ENCODE peak calls at places on chromosomes 12 and 14, in six cellular contexts. U is esophagus squamous epithelium, K is small intestine, T is A549, Y is testis, V is psoas muscle. G is an unnamed sample. For H3K4me1, the result is how much of the 10 kb centered on the place peaks cover.

GRCh38 chr12:13102481-13103195 is 829 bp downstream of the GSG1 start:
- DNase-seq in U (no peak), K (no peak), T (no peak), Y (no peak), V (no peak), G (no peak)

GRCh38 chr14:105710119-105711057 is 184.0 kb downstream of the TMEM121 start:
- DNase-seq in U (no peak), K (no peak), T (no peak), Y (no peak), V (peak), G (no peak)

GRCh38 chr12:94427520-94428381 is 31.9 kb downstream of the CEP83 start:
- DNase-seq in U (no peak), K (no peak), T (no peak), Y (peak), V (peak), G (no peak)

GRCh38 chr14:64673748-64674147 is 30.5 kb upstream of the PLEKHG3 start:
- DNase-seq in U (no peak), K (no peak), T (no peak), Y (no peak), V (no peak), G (no peak)

GRCh38 chr12:89346741-89347324 is 5.5 kb downstream of the DUSP6 start:
- DNase-seq in U (no peak), K (peak), T (no peak), Y (no peak), V (no peak), G (peak)

GRCh38 chr12:7175493-7175892 is 14.0 kb upstream of the PEX5 start:
- DNase-seq in U (no peak), K (no peak), T (no peak), Y (no peak), V (no peak), G (no peak)

GRCh38 chr12:132904718-132905328 is 17.4 kb upstream of the CHFR start:
- DNase-seq in U (no peak), K (peak), T (no peak), Y (peak), V (peak), G (peak)

GRCh38 chr12:47079894-47080724 is at the start of gene AMIGO2:
- DNase-seq in U (no peak), K (peak), T (peak), Y (peak), V (peak), G (peak)

GRCh38 chr14:60514378-60515243 is 5.7 kb downstream of the SIX6 start:
- DNase-seq in U (no peak), K (no peak), T (peak), Y (peak), V (peak), G (no peak)

GRCh38 chr14:75515631-75515999 is 6.7 kb upstream of the BATF start:
- DNase-seq in U (no peak), K (no peak), T (no peak), Y (no peak), V (no peak), G (no peak)

GRCh38 chr12:13727707-13728147 is 253.7 kb downstream of the GRIN2B start:
- DNase-seq in U (no peak), K (no peak), T (no peak), Y (no peak), V (no peak), G (no peak)

GRCh38 chr12:93153321-93153720 is 224.2 kb upstream of the EEA1 start:
- DNase-seq in U (no peak), K (no peak), T (no peak), Y (no peak), V (no peak), G (no peak)

GRCh38 chr14:93317836-93318807 is 14.7 kb downstream of the BTBD7 start:
- DNase-seq in U (no peak), K (peak), T (peak), Y (no peak), V (no peak), G (no peak)

GRCh38 chr14:30331030-30331429 is 227.9 kb upstream of the G2E3 start:
- DNase-seq in U (no peak), K (no peak), T (no peak), Y (no peak), V (no peak), G (no peak)

GRCh38 chr14:95649230-95649629 is 37.0 kb upstream of the TCL1B start:
- DNase-seq in U (no peak), K (no peak), T (no peak), Y (no peak), V (no peak), G (no peak)

GRCh38 chr14:89227490-89227834 is 189.6 kb downstream of the FOXN3 start:
- DNase-seq in U (no peak), K (no peak), T (no peak), Y (no peak), V (no peak), G (no peak)

GRCh38 chr12:90262261-90262660 is 553.6 kb upstream of the ATP2B1 start:
- DNase-seq in U (no peak), K (no peak), T (no peak), Y (no peak), V (no peak), G (no peak)

GRCh38 chr14:90850487-90850886 is 34.3 kb upstream of the TTC7B start:
- DNase-seq in U (no peak), K (no peak), T (no peak), Y (no peak), V (no peak), G (no peak)

GRCh38 chr12:92462049-92462448 is 240.7 kb upstream of the PLEKHG7 start:
- DNase-seq in U (no peak), K (peak), T (no peak), Y (no peak), V (no peak), G (peak)

GRCh38 chr12:57590892-57591566 is at the start of gene PIP4K2C:
- DNase-seq in U (no peak), K (peak), T (peak), Y (peak), V (peak), G (peak)

GRCh38 chr14:20630340-20631022 is 11.0 kb downstream of the OR6S1 start:
- DNase-seq in U (no peak), K (peak), T (peak), Y (no peak), V (no peak), G (peak)

GRCh38 chr12:45050751-45051489 is at the start of gene DBX2:
- DNase-seq in U (no peak), K (no peak), T (no peak), Y (peak), V (peak), G (no peak)

GRCh38 chr12:120132863-120133385 is 16.4 kb upstream of the RAB35 start:
- DNase-seq in U (no peak), K (no peak), T (no peak), Y (no peak), V (no peak), G (peak)

GRCh38 chr14:89138846-89139245 is 278.2 kb downstream of the FOXN3 start:
- DNase-seq in U (no peak), K (no peak), T (no peak), Y (no peak), V (no peak), G (no peak)

GRCh38 chr12:62259993-62260732 is at the start of gene USP15:
- DNase-seq in U (peak), K (peak), T (peak), Y (peak), V (peak), G (peak)
- H3K4me1 ChIP-seq in U (under half), K (under half), T (under half), Y (under half), V (under half), G (under half)

DNA sequence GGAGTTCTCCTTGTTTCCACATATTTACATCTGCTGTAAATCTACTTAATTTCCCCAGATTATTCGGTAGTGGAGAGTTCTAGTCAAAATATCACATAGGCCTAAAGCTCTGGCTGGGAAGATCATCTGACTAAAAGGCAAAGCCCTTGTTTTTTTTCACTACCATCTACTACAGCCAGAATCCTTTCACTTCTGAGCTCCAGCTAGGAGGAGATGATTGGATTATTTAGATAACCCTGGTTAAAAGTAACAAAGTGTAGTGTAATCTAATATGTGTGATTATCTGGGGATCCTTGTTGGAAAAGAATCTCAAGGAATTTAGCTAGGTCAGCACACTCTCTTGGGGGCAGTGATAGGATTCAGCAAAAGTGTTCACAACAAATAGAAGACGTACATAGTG is 125.4 kb downstream of the DYRK2 start:
- DNase-seq in U (no peak), K (no peak), T (no peak), Y (no peak), V (no peak), G (no peak)
- H3K4me3 ChIP-seq in U (no peak), K (no peak), T (no peak), Y (no peak), V (no peak), G (no peak)

GRCh38 chr14:55102141-55102547 is 26.9 kb upstream of the LGALS3 start:
- DNase-seq in U (peak), K (peak), T (peak), Y (peak), V (peak), G (peak)

GRCh38 chr14:55104051-55104954 is 24.7 kb upstream of the LGALS3 start:
- DNase-seq in U (no peak), K (no peak), T (no peak), Y (no peak), V (no peak), G (peak)

GRCh38 chr14:55099741-55100140 is 29.3 kb upstream of the LGALS3 start:
- DNase-seq in U (no peak), K (no peak), T (no peak), Y (no peak), V (no peak), G (peak)

GRCh38 chr14:55103005-55103640 is 25.9 kb upstream of the LGALS3 start:
- DNase-seq in U (peak), K (peak), T (peak), Y (peak), V (peak), G (peak)

DNA sequence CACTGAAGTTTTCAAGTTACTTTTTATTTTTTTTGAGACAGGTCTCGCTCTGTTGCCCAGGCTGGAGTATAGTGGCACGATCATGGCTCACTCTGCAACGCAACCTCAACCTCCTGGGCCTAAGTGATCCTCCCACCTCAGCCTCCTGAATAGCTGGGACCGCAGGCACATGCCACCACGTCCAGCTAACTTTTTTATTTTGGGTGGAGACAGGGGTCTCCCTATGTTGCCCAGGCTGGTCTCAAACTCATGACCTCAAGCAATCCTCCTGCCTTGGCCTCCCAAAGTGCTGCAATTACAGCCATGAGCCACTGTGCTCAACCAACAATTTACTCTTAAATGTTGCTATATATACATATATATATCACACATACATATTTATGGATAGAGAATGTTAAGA is 27.4 kb upstream of the LGALS3 start:
- DNase-seq in U (no peak), K (no peak), T (no peak), Y (no peak), V (no peak), G (no peak)
- H3K4me1 ChIP-seq in U (under half), K (under half), T (under half), Y (under half), V (under half), G (half or more)

GRCh38 chr12:62282375-62282774 is 22.2 kb downstream of the USP15 start:
- DNase-seq in U (no peak), K (no peak), T (no peak), Y (no peak), V (no peak), G (no peak)
- H3K4me3 ChIP-seq in U (no peak), K (no peak), T (no peak), Y (no peak), V (no peak), G (no peak)

GRCh38 chr12:53223391-53224267 is 8.4 kb downstream of the RARG start:
- DNase-seq in U (no peak), K (no peak), T (no peak), Y (no peak), V (peak), G (no peak)
- H3K4me1 ChIP-seq in U (half or more), K (under half), T (under half), Y (under half), V (under half), G (under half)

G was measured in Peyer's patch.